ENCODE peak calls at places on chromosomes 3 and 15, in four cellular contexts. K is ovary, Y is suprapubic skin, M is IMR-90. S is an unnamed sample.

GRCh38 chr3:132180337-132180791 is 136.8 kb upstream of the ACP3 start:
- DNase-seq in K (no peak), Y (no peak), M (peak), S (peak)

GRCh38 chr3:165759041-165759440 is 78.2 kb downstream of the BCHE start:
- DNase-seq in K (no peak), Y (no peak), M (no peak), S (no peak)

GRCh38 chr3:41002104-41002503 is 197.2 kb upstream of the CTNNB1 start:
- DNase-seq in K (no peak), Y (no peak), M (no peak), S (no peak)

GRCh38 chr3:23653647-23654525 is 151.9 kb upstream of the UBE2E1 start:
- DNase-seq in K (no peak), Y (no peak), M (no peak), S (peak)

GRCh38 chr3:126483321-126483761 is 7.7 kb upstream of the ZXDC start:
- DNase-seq in K (no peak), Y (peak), M (no peak), S (no peak)

GRCh38 chr3:43503067-43503728 is 118.6 kb downstream of the ANO10 start:
- DNase-seq in K (no peak), Y (no peak), M (peak), S (peak)

GRCh38 chr3:85303156-85303555 is 344.4 kb downstream of the CADM2 start:
- DNase-seq in K (no peak), Y (no peak), M (no peak), S (no peak)

GRCh38 chr3:24220859-24221657 is 273.6 kb downstream of the THRB start:
- DNase-seq in K (no peak), Y (no peak), M (peak), S (peak)

GRCh38 chr3:177195242-177195940 is 1.9 kb downstream of the TBL1XR1 start:
- DNase-seq in K (peak), Y (no peak), M (no peak), S (peak)

GRCh38 chr3:186831795-186832194 is 10.7 kb upstream of the ADIPOQ start:
- DNase-seq in K (no peak), Y (no peak), M (no peak), S (no peak)

GRCh38 chr15:80709542-80709941 is 14.4 kb downstream of the ABHD17C start:
- DNase-seq in K (no peak), Y (no peak), M (no peak), S (no peak)

GRCh38 chr3:52218454-52218853 is 7.0 kb downstream of the TLR9 start:
- DNase-seq in K (peak), Y (peak), M (no peak), S (no peak)

GRCh38 chr15:67266870-67267269 is 12.3 kb downstream of the IQCH start:
- DNase-seq in K (no peak), Y (no peak), M (no peak), S (no peak)

GRCh38 chr3:132549890-132550578 is 47.0 kb upstream of the ACKR4 start:
- DNase-seq in K (no peak), Y (no peak), M (peak), S (peak)

GRCh38 chr3:162354343-162354742 is 857.7 kb downstream of the OTOL1 start:
- DNase-seq in K (no peak), Y (no peak), M (peak), S (no peak)

GRCh38 chr15:83549563-83549962 is 102.4 kb downstream of the SH3GL3 start:
- DNase-seq in K (no peak), Y (no peak), M (no peak), S (no peak)

GRCh38 chr15:60423540-60423939 is 25.8 kb upstream of the ANXA2 start:
- DNase-seq in K (no peak), Y (no peak), M (peak), S (peak)

GRCh38 chr15:94019062-94019461 is 212.3 kb upstream of the MCTP2 start:
- DNase-seq in K (no peak), Y (no peak), M (no peak), S (no peak)

GRCh38 chr3:14290631-14291385 is 111.6 kb upstream of the SLC6A6 start:
- DNase-seq in K (peak), Y (no peak), M (no peak), S (no peak)

GRCh38 chr15:50244959-50245624 is 20.4 kb downstream of the HDC start:
- DNase-seq in K (no peak), Y (no peak), M (no peak), S (no peak)

GRCh38 chr15:29857196-29857595 is 34.9 kb upstream of the TJP1 start:
- DNase-seq in K (no peak), Y (no peak), M (peak), S (no peak)

GRCh38 chr15:87365221-87365620 is 891.3 kb downstream of the NTRK3 start:
- DNase-seq in K (no peak), Y (no peak), M (peak), S (no peak)

GRCh38 chr3:23884481-23884880 is 32.3 kb downstream of the NKIRAS1 start:
- DNase-seq in K (no peak), Y (no peak), M (no peak), S (no peak)

GRCh38 chr3:109385442-109386318 is 48.3 kb upstream of the DPPA4 start:
- DNase-seq in K (no peak), Y (no peak), M (no peak), S (no peak)

GRCh38 chr3:14796403-14797077 is 22.2 kb upstream of the FGD5 start:
- DNase-seq in K (no peak), Y (peak), M (no peak), S (no peak)

GRCh38 chr15:23467110-23467600 is 20.1 kb upstream of the GOLGA6L2 start:
- DNase-seq in K (no peak), Y (no peak), M (peak), S (peak)

GRCh38 chr3:49054344-49054862 is 25.2 kb upstream of the IMPDH2 start:
- DNase-seq in K (no peak), Y (no peak), M (peak), S (no peak)

GRCh38 chr3:17640466-17640865 is 102.0 kb downstream of the TBC1D5 start:
- DNase-seq in K (no peak), Y (no peak), M (peak), S (no peak)

GRCh38 chr3:114645392-114645791 is 351.6 kb downstream of the TIGIT start:
- DNase-seq in K (no peak), Y (no peak), M (peak), S (no peak)

GRCh38 chr3:22284559-22284958 is 533.5 kb upstream of the ZNF385D start:
- DNase-seq in K (no peak), Y (no peak), M (peak), S (no peak)

GRCh38 chr3:2274531-2274930 is 175.9 kb downstream of the CNTN4 start:
- DNase-seq in K (no peak), Y (no peak), M (no peak), S (no peak)

GRCh38 chr3:143078883-143079282 is 40.7 kb upstream of the CHST2 start:
- DNase-seq in K (no peak), Y (no peak), M (peak), S (no peak)

GRCh38 chr3:43699864-43700263 is 9.1 kb downstream of the ABHD5 start:
- DNase-seq in K (no peak), Y (no peak), M (peak), S (peak)

GRCh38 chr15:45064386-45064785 is 41.4 kb downstream of the SORD start:
- DNase-seq in K (no peak), Y (no peak), M (peak), S (no peak)

GRCh38 chr3:124209426-124209825 is 217.5 kb upstream of the ROPN1 start:
- DNase-seq in K (no peak), Y (no peak), M (no peak), S (no peak)

GRCh38 chr3:126913524-126913923 is 69.4 kb upstream of the PLXNA1 start:
- DNase-seq in K (no peak), Y (no peak), M (no peak), S (peak)

GRCh38 chr15:98324341-98324970 is 323.9 kb upstream of the IGF1R start:
- DNase-seq in K (no peak), Y (no peak), M (no peak), S (no peak)

DNA sequence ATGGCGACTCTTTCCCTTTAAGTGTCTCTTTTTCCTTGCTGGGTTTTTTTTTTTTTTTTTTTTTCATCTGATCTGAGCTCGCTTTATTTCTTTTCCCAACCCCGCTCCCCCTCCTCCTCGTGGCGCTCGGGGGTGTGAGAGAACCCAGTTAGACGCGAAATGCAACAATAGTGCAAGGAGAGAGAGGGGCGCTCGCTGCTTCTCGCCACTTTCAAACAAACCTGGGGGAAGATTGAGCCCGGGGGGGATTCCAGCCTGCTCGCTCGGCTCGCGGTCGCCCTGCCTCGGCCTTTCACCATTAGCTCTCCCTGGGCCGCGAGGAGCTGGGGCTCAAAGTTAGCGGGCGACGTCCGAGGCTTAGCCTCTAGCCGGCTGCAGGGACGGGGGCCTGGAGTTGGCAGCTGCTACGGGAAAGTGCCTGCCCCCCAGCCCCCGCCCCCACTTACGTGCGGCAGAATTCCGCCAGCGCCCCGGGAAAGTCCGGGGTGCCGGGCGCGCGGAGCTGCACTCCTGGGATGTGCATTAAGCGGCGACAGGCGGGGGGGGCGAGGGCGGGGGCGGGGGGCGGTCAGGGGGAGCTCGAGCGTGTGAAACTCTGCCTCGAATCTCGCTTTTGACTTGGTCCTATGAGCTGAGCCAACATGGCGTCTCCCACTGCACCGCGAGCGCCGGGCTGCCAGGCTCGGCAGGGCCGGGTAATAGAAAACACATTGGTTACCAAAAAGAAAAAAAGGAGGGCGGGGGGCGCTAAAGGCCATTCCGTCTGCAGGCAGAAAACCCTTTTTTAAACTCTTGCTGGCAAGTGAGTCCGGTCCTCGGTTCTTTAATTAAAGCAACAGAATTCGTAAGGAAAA is 10.3 kb downstream of the NR2F2 start:
- DNase-seq in K (peak), Y (no peak), M (peak), S (peak)
- H3K4me3 ChIP-seq in K (peak), Y (peak), M (peak), S (peak)

DNA sequence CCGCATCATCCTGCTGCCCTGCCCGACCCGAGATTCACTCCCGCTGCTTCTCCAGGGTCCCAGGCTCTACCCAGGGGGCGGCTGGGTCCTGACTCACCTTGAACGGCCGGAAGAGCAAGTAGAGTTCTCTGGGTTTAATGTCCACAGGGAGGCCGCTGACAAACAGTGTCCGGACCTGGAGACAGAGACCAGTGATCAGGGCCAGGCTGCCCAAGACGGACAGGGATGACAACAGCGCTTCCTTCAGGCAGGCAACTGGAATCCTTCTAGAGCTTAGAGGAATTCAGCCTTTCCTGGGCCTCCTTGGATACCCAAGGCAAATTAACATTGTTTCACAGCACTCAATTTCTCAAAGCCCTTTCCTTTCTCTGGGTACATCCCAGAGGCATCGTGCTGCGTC is 23.9 kb downstream of the RBPMS2 start:
- DNase-seq in K (no peak), Y (no peak), M (no peak), S (no peak)
- TF ChIP-seq CTCF in K (no peak), Y (no peak), M (no peak), S (no peak)

GRCh38 chr15:68821898-68822380 is 1.2 kb upstream of the ANP32A start:
- DNase-seq in K (no peak), Y (no peak), M (no peak), S (peak)
- H3K4me3 ChIP-seq in K (peak), Y (peak), M (peak), S (peak)

DNA sequence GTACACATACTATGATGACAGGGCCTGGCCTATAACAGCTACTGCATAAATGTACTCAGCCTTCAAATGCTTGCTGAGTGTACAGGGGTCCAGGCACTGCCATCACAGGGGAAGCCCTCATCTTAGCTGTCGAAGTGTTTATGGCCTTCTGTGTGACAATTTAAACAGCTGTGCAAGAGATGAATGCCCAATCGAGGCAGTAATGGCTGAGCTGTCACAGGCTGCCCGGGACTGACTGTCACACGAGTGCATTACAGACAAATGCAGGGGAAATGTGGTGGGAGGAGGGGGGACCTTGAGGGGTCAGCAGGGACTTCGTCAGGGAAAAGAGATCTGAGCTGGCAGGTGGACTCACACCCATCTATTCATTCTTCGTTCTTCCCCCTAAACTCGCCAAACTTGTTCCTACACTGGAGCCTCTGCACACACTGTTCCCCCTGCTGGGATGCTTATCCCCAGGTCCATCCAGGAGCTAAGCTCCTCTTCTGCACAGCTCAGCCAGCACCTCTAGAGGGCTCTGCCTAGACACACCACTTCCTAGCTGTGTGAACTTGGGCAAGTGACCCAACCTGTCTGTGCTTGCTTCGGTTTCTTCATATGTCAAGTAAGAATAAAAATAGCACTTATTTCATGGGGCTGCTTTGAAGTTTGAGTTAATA is 156.2 kb upstream of the IQSEC1 start:
- DNase-seq in K (no peak), Y (no peak), M (peak), S (peak)
- TF ChIP-seq CTCF in K (no peak), Y (no peak), M (peak), S (peak)

GRCh38 chr3:129344540-129345220 is 66.0 kb downstream of the HMCES start:
- DNase-seq in K (no peak), Y (no peak), M (no peak), S (no peak)
- H3K4me3 ChIP-seq in K (no peak), Y (peak), M (no peak), S (no peak)

GRCh38 chr3:139113231-139113749 is 68.6 kb upstream of the PRR23C start:
- DNase-seq in K (no peak), Y (peak), M (no peak), S (no peak)
- TF ChIP-seq CTCF in K (no peak), Y (no peak), M (no peak), S (no peak)

S was measured in GM12865.